ENCODE peak calls at places on chromosomes 11 and 22, in ten cellular contexts. V is activated CD8-positive, alpha-beta memory T cell treated with anti-CD3 and anti-CD28 coated beads, Interleukin-2, amount 50 U/mL, for 4 hours; A is HS-5; R is AG10803; N is NCI-H774; F is nephron progenitor cell; I is activated gamma-delta T cell treated with anti-CD3 and anti-CD28 coated beads, Interleukin-2, amount 50 U/mL, for 16 hours; J is CD8-positive, alpha-beta memory T cell; H is activated naive CD8-positive, alpha-beta T cell treated with anti-CD3 and anti-CD28 coated beads, Interleukin-2, amount 50 U/mL, for 24 hours; P is RPMI8226. Y is an unnamed sample.

GRCh38 chr22:22820626-22821025 is 67.0 kb upstream of the IGLL5 start:
- DNase-seq in V (no peak), A (no peak), R (no peak), N (no peak), F (no peak), I (peak), J (no peak), H (no peak), P (no peak), Y (peak)

GRCh38 chr11:36258730-36259360 is 30.4 kb downstream of the COMMD9 start:
- DNase-seq in V (no peak), A (no peak), R (peak), N (peak), F (peak), I (no peak), J (no peak), H (peak), P (peak), Y (peak)

GRCh38 chr11:4393209-4394196 is at the start of gene TRIM21:
- DNase-seq in V (peak), A (peak), R (peak), N (peak), F (peak), I (peak), J (peak), H (peak), P (peak), Y (peak)

GRCh38 chr22:46049726-46050450 is 72.9 kb upstream of the WNT7B start:
- DNase-seq in V (no peak), A (no peak), R (no peak), N (no peak), F (no peak), I (no peak), J (no peak), H (no peak), P (no peak), Y (no peak)

GRCh38 chr11:115885446-115885978 is 381.3 kb upstream of the CADM1 start:
- DNase-seq in V (no peak), A (no peak), R (no peak), N (no peak), F (no peak), I (no peak), J (no peak), H (no peak), P (no peak), Y (no peak)

GRCh38 chr11:763073-763463 is 14.2 kb downstream of the GATD1 start:
- DNase-seq in V (no peak), A (no peak), R (no peak), N (peak), F (no peak), I (no peak), J (no peak), H (no peak), P (no peak), Y (no peak)

GRCh38 chr22:16563555-16564520 is 28.8 kb downstream of the CCT8L2 start:
- DNase-seq in V (no peak), A (no peak), R (no peak), N (no peak), F (no peak), I (no peak), J (no peak), H (no peak), P (no peak), Y (no peak)

GRCh38 chr11:47204633-47204989 is 10.2 kb upstream of the DDB2 start:
- DNase-seq in V (no peak), A (no peak), R (peak), N (no peak), F (no peak), I (no peak), J (no peak), H (no peak), P (no peak), Y (no peak)

GRCh38 chr22:37971475-37972434 is 12.6 kb downstream of the SOX10 start:
- DNase-seq in V (no peak), A (no peak), R (no peak), N (no peak), F (no peak), I (no peak), J (no peak), H (no peak), P (no peak), Y (no peak)

GRCh38 chr22:49590851-49591445 is 236.7 kb downstream of the BRD1 start:
- DNase-seq in V (no peak), A (no peak), R (no peak), N (no peak), F (no peak), I (no peak), J (no peak), H (no peak), P (no peak), Y (no peak)

GRCh38 chr22:24331468-24332440 is 61.1 kb downstream of the SPECC1L start:
- DNase-seq in V (no peak), A (no peak), R (peak), N (no peak), F (no peak), I (no peak), J (no peak), H (no peak), P (no peak), Y (no peak)

GRCh38 chr11:118699508-118700220 is 20.2 kb upstream of the TREH start:
- DNase-seq in V (peak), A (no peak), R (no peak), N (no peak), F (no peak), I (peak), J (peak), H (no peak), P (no peak), Y (peak)

GRCh38 chr11:27718853-27719574 is 18.8 kb upstream of the BDNF start:
- DNase-seq in V (no peak), A (no peak), R (peak), N (peak), F (peak), I (no peak), J (no peak), H (no peak), P (no peak), Y (no peak)

GRCh38 chr11:117443269-117444186 is 115.9 kb downstream of the CEP164 start:
- DNase-seq in V (no peak), A (no peak), R (peak), N (peak), F (peak), I (no peak), J (no peak), H (peak), P (peak), Y (no peak)

GRCh38 chr22:23278883-23279675 is 98.8 kb downstream of the BCR start:
- DNase-seq in V (no peak), A (no peak), R (peak), N (no peak), F (no peak), I (no peak), J (peak), H (no peak), P (no peak), Y (no peak)

Y was measured in activated CD8-positive, alpha-beta T cell treated with anti-CD3 and anti-CD28 coated beads, Interleukin-2, amount 10 ng/mL, durations not matched to agents 7 days and 5 days.